ENCODE peak calls at places on chromosomes 4 and X, in four cellular contexts. One of them, this sample, is unnamed.

GRCh38 chr4:167897116-167897515 is 195.2 kb upstream of the ANXA10 start:
- DNase-seq in AG04449: no peak
- DNase-seq in SW 1271: no peak
- DNase-seq in effector memory CD4-positive, alpha-beta T cell: no peak
- DNase-seq in this sample: no peak

GRCh38 chr4:94458682-94459081 is 6.9 kb downstream of the PDLIM5 start:
- DNase-seq in effector memory CD4-positive, alpha-beta T cell: no peak
- DNase-seq in SW 1271: no peak
- DNase-seq in AG04449: no peak
- DNase-seq in this sample: no peak

GRCh38 chrX:41441934-41442823 is 5.0 kb upstream of the NYX start:
- DNase-seq in AG04449: no peak
- DNase-seq in SW 1271: peak
- DNase-seq in effector memory CD4-positive, alpha-beta T cell: peak
- DNase-seq in this sample: peak

GRCh38 chr4:65370709-65371108 is 299.6 kb downstream of the EPHA5 start:
- DNase-seq in AG04449: no peak
- DNase-seq in effector memory CD4-positive, alpha-beta T cell: no peak
- DNase-seq in SW 1271: no peak
- DNase-seq in this sample: no peak

GRCh38 chrX:38694394-38694793 is 106.9 kb upstream of the MID1IP1 start:
- DNase-seq in SW 1271: no peak
- DNase-seq in effector memory CD4-positive, alpha-beta T cell: no peak
- DNase-seq in AG04449: no peak
- DNase-seq in this sample: no peak

GRCh38 chr4:114688063-114688462 is 89.5 kb downstream of the UGT8 start:
- DNase-seq in effector memory CD4-positive, alpha-beta T cell: no peak
- DNase-seq in SW 1271: no peak
- DNase-seq in AG04449: no peak
- DNase-seq in this sample: no peak

GRCh38 chrX:144730486-144730885 is 516.8 kb upstream of the SPANXN1 start:
- DNase-seq in SW 1271: peak
- DNase-seq in effector memory CD4-positive, alpha-beta T cell: no peak
- DNase-seq in AG04449: no peak
- DNase-seq in this sample: no peak

GRCh38 chr4:71587995-71588394 is 195.9 kb downstream of the GC start:
- DNase-seq in effector memory CD4-positive, alpha-beta T cell: no peak
- DNase-seq in SW 1271: no peak
- DNase-seq in AG04449: no peak
- DNase-seq in this sample: no peak

GRCh38 chr4:24991015-24991414 is 39.7 kb downstream of the LGI2 start:
- DNase-seq in SW 1271: no peak
- DNase-seq in effector memory CD4-positive, alpha-beta T cell: no peak
- DNase-seq in AG04449: no peak
- DNase-seq in this sample: no peak

GRCh38 chr4:141158219-141158618 is 24.9 kb upstream of the RNF150 start:
- DNase-seq in effector memory CD4-positive, alpha-beta T cell: no peak
- DNase-seq in AG04449: no peak
- DNase-seq in SW 1271: peak
- DNase-seq in this sample: peak

GRCh38 chr4:79697444-79697843 is 289.4 kb upstream of the GK2 start:
- DNase-seq in AG04449: no peak
- DNase-seq in effector memory CD4-positive, alpha-beta T cell: no peak
- DNase-seq in SW 1271: no peak
- DNase-seq in this sample: no peak

GRCh38 chr4:64756016-64756415 is 346.8 kb upstream of the TECRL start:
- DNase-seq in AG04449: no peak
- DNase-seq in SW 1271: no peak
- DNase-seq in effector memory CD4-positive, alpha-beta T cell: no peak
- DNase-seq in this sample: no peak

GRCh38 chr4:187127456-187127855 is 403.8 kb upstream of the FAT1 start:
- DNase-seq in AG04449: no peak
- DNase-seq in SW 1271: no peak
- DNase-seq in effector memory CD4-positive, alpha-beta T cell: no peak
- DNase-seq in this sample: no peak

GRCh38 chr4:65670331-65671031 is at the start of gene EPHA5:
- DNase-seq in AG04449: peak
- DNase-seq in effector memory CD4-positive, alpha-beta T cell: no peak
- DNase-seq in SW 1271: peak
- DNase-seq in this sample: peak

GRCh38 chr4:94758141-94758699 is 465 bp downstream of the BMPR1B start:
- DNase-seq in AG04449: no peak
- DNase-seq in effector memory CD4-positive, alpha-beta T cell: no peak
- DNase-seq in SW 1271: no peak
- DNase-seq in this sample: peak

GRCh38 chr4:99179178-99179577 is 35.1 kb upstream of the ADH4 start:
- DNase-seq in effector memory CD4-positive, alpha-beta T cell: no peak
- DNase-seq in AG04449: no peak
- DNase-seq in SW 1271: no peak
- DNase-seq in this sample: no peak

GRCh38 chrX:119488749-119489148 is 20.5 kb downstream of the SLC25A5 start:
- DNase-seq in AG04449: no peak
- DNase-seq in SW 1271: no peak
- DNase-seq in effector memory CD4-positive, alpha-beta T cell: no peak
- DNase-seq in this sample: peak

GRCh38 chr4:37675587-37676290 is 10.4 kb downstream of the RELL1 start:
- DNase-seq in AG04449: no peak
- DNase-seq in effector memory CD4-positive, alpha-beta T cell: no peak
- DNase-seq in SW 1271: no peak
- DNase-seq in this sample: no peak

GRCh38 chrX:12721042-12721441 is 70.2 kb upstream of the PRPS2 start:
- DNase-seq in AG04449: no peak
- DNase-seq in SW 1271: no peak
- DNase-seq in effector memory CD4-positive, alpha-beta T cell: no peak
- DNase-seq in this sample: no peak

GRCh38 chr4:36812153-36812552 is 432.4 kb upstream of the NWD2 start:
- DNase-seq in effector memory CD4-positive, alpha-beta T cell: no peak
- DNase-seq in SW 1271: no peak
- DNase-seq in AG04449: no peak
- DNase-seq in this sample: no peak

GRCh38 chr4:26420438-26420837 is 69.8 kb downstream of the CCKAR start:
- DNase-seq in AG04449: peak
- DNase-seq in SW 1271: no peak
- DNase-seq in effector memory CD4-positive, alpha-beta T cell: no peak
- DNase-seq in this sample: no peak

GRCh38 chrX:31070057-31070468 is 1.8 kb downstream of the FTHL17 start:
- DNase-seq in effector memory CD4-positive, alpha-beta T cell: no peak
- DNase-seq in SW 1271: no peak
- DNase-seq in AG04449: no peak
- DNase-seq in this sample: no peak

This sample was measured in NCI-H82.